ENCODE peak calls at places on chromosomes 4 and X, in seven cellular contexts. One of them, this sample, is unnamed.

GRCh38 chr4:108796173-108796572 is 33.3 kb upstream of the ETNPPL start:
- DNase-seq in stimulated activated CD4-positive, alpha-beta T cell treated with anti-CD3 and anti-CD28 coated beads, Interleukin-4, amount 100 ng/mL, for 4 hours: no peak
- DNase-seq in HFF-Myc: no peak
- DNase-seq in NCI-H774: no peak
- DNase-seq in frontal cortex: no peak
- DNase-seq in NCI-H1105: no peak
- DNase-seq in GM20000: no peak
- DNase-seq in this sample: no peak

GRCh38 chrX:136588060-136588459 is 56.0 kb downstream of the VGLL1 start:
- DNase-seq in stimulated activated CD4-positive, alpha-beta T cell treated with anti-CD3 and anti-CD28 coated beads, Interleukin-4, amount 100 ng/mL, for 4 hours: no peak
- DNase-seq in HFF-Myc: no peak
- DNase-seq in NCI-H774: no peak
- DNase-seq in frontal cortex: no peak
- DNase-seq in NCI-H1105: no peak
- DNase-seq in GM20000: peak
- DNase-seq in this sample: no peak

GRCh38 chr4:98516042-98516440 is 142.4 kb downstream of the TSPAN5 start:
- DNase-seq in stimulated activated CD4-positive, alpha-beta T cell treated with anti-CD3 and anti-CD28 coated beads, Interleukin-4, amount 100 ng/mL, for 4 hours: no peak
- DNase-seq in HFF-Myc: peak
- DNase-seq in NCI-H774: no peak
- DNase-seq in frontal cortex: no peak
- DNase-seq in NCI-H1105: no peak
- DNase-seq in GM20000: no peak
- DNase-seq in this sample: no peak

GRCh38 chr4:78876568-78877320 is 62.5 kb downstream of the PAQR3 start:
- DNase-seq in stimulated activated CD4-positive, alpha-beta T cell treated with anti-CD3 and anti-CD28 coated beads, Interleukin-4, amount 100 ng/mL, for 4 hours: no peak
- DNase-seq in HFF-Myc: no peak
- DNase-seq in NCI-H774: no peak
- DNase-seq in frontal cortex: no peak
- DNase-seq in NCI-H1105: no peak
- DNase-seq in GM20000: no peak
- DNase-seq in this sample: no peak

GRCh38 chr4:78645853-78646757 is 94.5 kb downstream of the ANXA3 start:
- DNase-seq in stimulated activated CD4-positive, alpha-beta T cell treated with anti-CD3 and anti-CD28 coated beads, Interleukin-4, amount 100 ng/mL, for 4 hours: no peak
- DNase-seq in HFF-Myc: peak
- DNase-seq in NCI-H774: no peak
- DNase-seq in frontal cortex: no peak
- DNase-seq in NCI-H1105: no peak
- DNase-seq in GM20000: no peak
- DNase-seq in this sample: peak

GRCh38 chr4:77418333-77418732 is 187.3 kb upstream of the CXCL13 start:
- DNase-seq in stimulated activated CD4-positive, alpha-beta T cell treated with anti-CD3 and anti-CD28 coated beads, Interleukin-4, amount 100 ng/mL, for 4 hours: no peak
- DNase-seq in HFF-Myc: no peak
- DNase-seq in NCI-H774: no peak
- DNase-seq in frontal cortex: no peak
- DNase-seq in NCI-H1105: peak
- DNase-seq in GM20000: no peak
- DNase-seq in this sample: no peak

GRCh38 chr4:101086801-101087586 is 260.3 kb downstream of the PPP3CA start:
- DNase-seq in stimulated activated CD4-positive, alpha-beta T cell treated with anti-CD3 and anti-CD28 coated beads, Interleukin-4, amount 100 ng/mL, for 4 hours: no peak
- DNase-seq in HFF-Myc: no peak
- DNase-seq in NCI-H774: no peak
- DNase-seq in frontal cortex: no peak
- DNase-seq in NCI-H1105: no peak
- DNase-seq in GM20000: no peak
- DNase-seq in this sample: no peak

GRCh38 chr4:78235800-78236199 is 178.7 kb downstream of the FRAS1 start:
- DNase-seq in stimulated activated CD4-positive, alpha-beta T cell treated with anti-CD3 and anti-CD28 coated beads, Interleukin-4, amount 100 ng/mL, for 4 hours: no peak
- DNase-seq in HFF-Myc: no peak
- DNase-seq in NCI-H774: no peak
- DNase-seq in frontal cortex: no peak
- DNase-seq in NCI-H1105: no peak
- DNase-seq in GM20000: no peak
- DNase-seq in this sample: no peak

GRCh38 chr4:74205559-74205958 is 47.6 kb downstream of the MTHFD2L start:
- DNase-seq in stimulated activated CD4-positive, alpha-beta T cell treated with anti-CD3 and anti-CD28 coated beads, Interleukin-4, amount 100 ng/mL, for 4 hours: no peak
- DNase-seq in HFF-Myc: no peak
- DNase-seq in NCI-H774: no peak
- DNase-seq in frontal cortex: no peak
- DNase-seq in NCI-H1105: no peak
- DNase-seq in GM20000: no peak
- DNase-seq in this sample: no peak

GRCh38 chrX:133495464-133496391 is 80.4 kb upstream of the GPC4 start:
- DNase-seq in stimulated activated CD4-positive, alpha-beta T cell treated with anti-CD3 and anti-CD28 coated beads, Interleukin-4, amount 100 ng/mL, for 4 hours: no peak
- DNase-seq in HFF-Myc: no peak
- DNase-seq in NCI-H774: no peak
- DNase-seq in frontal cortex: no peak
- DNase-seq in NCI-H1105: no peak
- DNase-seq in GM20000: no peak
- DNase-seq in this sample: no peak